ENCODE peak calls at places on chromosomes 4 and X, in nine cellular contexts. K is upper lobe of right lung; F is GM10248; V is left cardiac atrium; T is central memory CD8-positive, alpha-beta T cell; Z is EL; B is mesothelial cell of epicardium; O is GDM1; P is pancreas. S is an unnamed sample.

GRCh38 chrX:9518896-9519295 is 54.0 kb downstream of the TBL1X start:
- DNase-seq in P (no peak), V (no peak), B (no peak), F (no peak), O (no peak), K (no peak), T (no peak), Z (no peak), S (no peak)

GRCh38 chrX:109472939-109473713 is 8.8 kb downstream of the GUCY2F start:
- DNase-seq in K (no peak), P (no peak), Z (peak), V (peak), B (no peak), F (peak), O (no peak), T (no peak), S (no peak)

GRCh38 chrX:103475381-103475780 is 43.9 kb downstream of the RAB40A start:
- DNase-seq in K (no peak), T (no peak), V (no peak), B (no peak), O (no peak), F (no peak), P (no peak), Z (no peak), S (no peak)

GRCh38 chr4:181569553-181569952 is 673.6 kb upstream of the TENM3 start:
- DNase-seq in P (no peak), B (no peak), V (no peak), T (no peak), F (peak), O (no peak), Z (peak), K (no peak), S (no peak)

GRCh38 chr4:150329338-150329737 is 251.1 kb downstream of the DCLK2 start:
- DNase-seq in F (no peak), Z (no peak), T (no peak), P (no peak), V (no peak), O (no peak), K (no peak), B (no peak), S (no peak)

GRCh38 chrX:46251755-46252154 is 293.5 kb downstream of the ZNF674 start:
- DNase-seq in P (no peak), Z (peak), T (no peak), V (no peak), K (no peak), F (no peak), B (no peak), O (no peak), S (no peak)

GRCh38 chrX:39816871-39817731 is 280.7 kb downstream of the BCOR start:
- DNase-seq in F (no peak), P (no peak), O (no peak), V (no peak), T (no peak), B (no peak), Z (peak), K (no peak), S (no peak)

GRCh38 chrX:46811101-46811500 is 25.7 kb upstream of the RP2 start:
- DNase-seq in K (no peak), T (no peak), V (no peak), B (no peak), Z (no peak), O (no peak), P (no peak), F (no peak), S (no peak)

GRCh38 chr4:133594246-133595207 is 445.4 kb downstream of the PCDH10 start:
- DNase-seq in Z (peak), O (no peak), F (no peak), K (no peak), P (no peak), B (no peak), V (no peak), T (no peak), S (no peak)

GRCh38 chr4:1410491-1411325 is 4.5 kb upstream of the NKX1-1 start:
- DNase-seq in K (peak), T (no peak), V (peak), P (no peak), O (peak), Z (peak), F (no peak), B (peak), S (no peak)

GRCh38 chr4:82043081-82043808 is 330.5 kb downstream of the HNRNPD start:
- DNase-seq in V (no peak), B (no peak), Z (no peak), O (no peak), T (no peak), F (no peak), K (peak), P (peak), S (peak)

GRCh38 chrX:107445146-107445545 is 4.3 kb upstream of the FRMPD3 start:
- DNase-seq in O (no peak), F (no peak), V (no peak), K (no peak), T (no peak), P (no peak), B (no peak), Z (no peak), S (no peak)

GRCh38 chrX:18422325-18422724 is 3.1 kb upstream of the CDKL5 start:
- DNase-seq in T (no peak), V (no peak), P (no peak), K (no peak), O (no peak), F (no peak), B (no peak), Z (peak), S (no peak)

GRCh38 chr4:93749351-93749761 is 79.2 kb upstream of the ATOH1 start:
- DNase-seq in O (no peak), B (no peak), P (no peak), Z (no peak), F (peak), T (no peak), K (no peak), V (no peak), S (no peak)

GRCh38 chr4:121376097-121376496 is 4.7 kb downstream of the QRFPR start:
- DNase-seq in V (no peak), Z (no peak), K (no peak), O (no peak), F (no peak), B (no peak), T (no peak), P (no peak), S (no peak)

GRCh38 chrX:72201836-72202536 is 20.4 kb downstream of the PIN4 start:
- DNase-seq in O (no peak), V (no peak), Z (peak), K (no peak), B (no peak), P (no peak), F (no peak), T (no peak), S (no peak)

GRCh38 chrX:21745756-21746155 is 12.2 kb downstream of the SMPX start:
- DNase-seq in K (no peak), P (peak), O (no peak), Z (peak), T (peak), V (no peak), B (no peak), F (peak), S (no peak)

GRCh38 chr4:87241341-87241740 is 20.9 kb upstream of the KLHL8 start:
- DNase-seq in K (no peak), Z (no peak), O (no peak), B (no peak), F (no peak), T (no peak), P (no peak), V (no peak), S (no peak)

GRCh38 chr4:121217385-121217784 is 53.3 kb upstream of the TNIP3 start:
- DNase-seq in T (no peak), O (no peak), B (no peak), Z (peak), K (no peak), F (no peak), P (no peak), V (no peak), S (no peak)

GRCh38 chr4:143251781-143252180 is 67.1 kb downstream of the USP38 start:
- DNase-seq in F (no peak), V (no peak), Z (no peak), B (no peak), P (no peak), O (no peak), T (no peak), K (no peak), S (no peak)

GRCh38 chr4:182448281-182449151 is 205.3 kb downstream of the TENM3 start:
- DNase-seq in B (peak), P (peak), Z (peak), V (peak), K (peak), O (no peak), F (peak), T (no peak), S (peak)

GRCh38 chr4:113292371-113293042 is 243.1 kb downstream of the ANK2 start:
- DNase-seq in F (no peak), T (no peak), K (no peak), V (peak), Z (peak), B (no peak), P (peak), O (no peak), S (peak)

GRCh38 chr4:74456056-74456744 is 11.3 kb downstream of the AREG start:
- DNase-seq in K (no peak), Z (no peak), B (no peak), O (no peak), P (no peak), F (no peak), T (no peak), V (no peak), S (no peak)

GRCh38 chr4:104942990-104943758 is 203.5 kb upstream of the TET2 start:
- DNase-seq in O (peak), Z (no peak), K (no peak), T (no peak), V (no peak), F (no peak), B (no peak), P (no peak), S (no peak)

GRCh38 chrX:131235768-131236167 is 53.3 kb downstream of the IGSF1 start:
- DNase-seq in Z (no peak), O (no peak), P (no peak), T (no peak), K (no peak), F (no peak), V (no peak), B (no peak), S (no peak)

GRCh38 chrX:108139303-108139702 is 47.7 kb downstream of the ATG4A start:
- DNase-seq in V (no peak), T (no peak), Z (peak), F (no peak), K (no peak), B (no peak), P (no peak), O (no peak), S (no peak)

GRCh38 chr4:115113382-115114106 is at the start of gene NDST4:
- DNase-seq in B (no peak), O (no peak), P (no peak), T (no peak), F (no peak), K (no peak), Z (no peak), V (no peak), S (no peak)

GRCh38 chr4:153789741-153790651 is 1.1 kb upstream of the SFRP2 start:
- DNase-seq in T (no peak), V (no peak), O (no peak), P (no peak), F (no peak), K (no peak), B (no peak), Z (no peak), S (peak)

GRCh38 chrX:16946361-16946964 is at the start of gene REPS2:
- DNase-seq in B (peak), Z (peak), K (peak), V (peak), O (peak), P (peak), T (peak), F (peak), S (peak)

GRCh38 chrX:19514791-19515614 is at the start of gene MAP3K15:
- DNase-seq in B (peak), T (no peak), F (peak), P (peak), O (no peak), Z (peak), K (peak), V (peak), S (no peak)

GRCh38 chrX:115642304-115642703 is 81.3 kb downstream of the PLS3 start:
- DNase-seq in V (no peak), Z (no peak), F (no peak), B (no peak), O (no peak), T (no peak), K (no peak), P (no peak), S (no peak)

GRCh38 chrX:66731398-66731797 is 92.5 kb upstream of the EDA2R start:
- DNase-seq in B (no peak), T (no peak), K (no peak), O (peak), Z (peak), V (no peak), P (no peak), F (peak), S (no peak)

GRCh38 chr4:144809056-144809640 is 163.2 kb downstream of the HHIP start:
- DNase-seq in P (no peak), T (no peak), K (no peak), V (no peak), Z (no peak), O (no peak), F (no peak), B (no peak), S (no peak)